ENCODE peak calls at places on chromosome 1, in ten cellular contexts. Q is neural progenitor cell, W is activated B cell treated with CpG ODN at 0.5 μM for 24 hours, Y is right lobe of liver, V is upper lobe of right lung, J is fibroblast of mammary gland, H is NB4, X is A549, N is HepG2, B is lower lobe of right lung. T is an unnamed sample.

GRCh38 chr1:228379165-228379460 is 27.5 kb downstream of the TRIM11 start:
- DNase-seq in B (peak; percentile 62), W (no peak), X (no peak), N (no peak), V (peak; percentile 73), J (peak; percentile 17), Q (peak; percentile 60), H (no peak), Y (peak; percentile 27), T (no peak)

GRCh38 chr1:84621553-84621952 is 47.3 kb upstream of the CTBS start:
- DNase-seq in X (no peak), B (no peak), N (no peak), W (no peak), V (no peak), Q (no peak), Y (no peak), H (no peak), J (no peak), T (no peak)

GRCh38 chr1:116760996-116761665 is 6.9 kb downstream of the CD2 start:
- DNase-seq in Y (no peak), B (no peak), H (no peak), X (no peak), V (no peak), W (no peak), Q (no peak), N (no peak), J (no peak), T (no peak)

GRCh38 chr1:244836135-244836521 is 670 bp downstream of the COX20 start:
- DNase-seq in Y (no peak), V (no peak), N (peak; percentile 13), B (no peak), J (peak; percentile 47), W (no peak), X (peak; percentile 52), H (peak; percentile 50), Q (peak; percentile 27), T (no peak)

GRCh38 chr1:64033667-64034215 is 169.7 kb upstream of the UBE2U start:
- DNase-seq in V (no peak), Q (no peak), B (no peak), X (no peak), Y (no peak), J (peak; percentile 82), N (no peak), H (no peak), W (no peak), T (no peak)

GRCh38 chr1:214422137-214422671 is 129.2 kb downstream of the PTPN14 start:
- DNase-seq in J (peak; percentile 86), N (no peak), Q (no peak), X (no peak), V (no peak), B (no peak), W (no peak), Y (no peak), H (no peak), T (no peak)

GRCh38 chr1:157377216-157377821 is 175.0 kb downstream of the FCRL5 start:
- DNase-seq in J (peak; percentile 33), B (no peak), N (peak; percentile 29), Q (peak; percentile 72), V (no peak), Y (no peak), H (peak; percentile 53), W (no peak), X (no peak), T (no peak)

GRCh38 chr1:94660994-94661393 is 119.4 kb upstream of the F3 start:
- DNase-seq in Y (no peak), V (no peak), X (no peak), Q (peak; percentile 90), B (no peak), H (no peak), J (no peak), N (no peak), W (no peak), T (no peak)

GRCh38 chr1:204692320-204692851 is 6.8 kb upstream of the LRRN2 start:
- DNase-seq in V (no peak), H (no peak), X (no peak), N (no peak), W (no peak), Q (no peak), B (no peak), J (no peak), Y (no peak), T (no peak)

GRCh38 chr1:90339822-90340221 is 344.9 kb downstream of the ZNF326 start:
- DNase-seq in W (no peak), Q (no peak), N (no peak), V (no peak), B (no peak), X (no peak), H (no peak), Y (no peak), J (no peak), T (no peak)

GRCh38 chr1:70628973-70629372 is 217.9 kb downstream of the CTH start:
- DNase-seq in V (no peak), H (no peak), Y (no peak), W (no peak), B (no peak), N (no peak), X (no peak), J (no peak), Q (no peak), T (no peak)

GRCh38 chr1:51898090-51898734 is 19.7 kb upstream of the NRDC start:
- DNase-seq in Y (no peak), J (peak; percentile 93), H (no peak), W (no peak), N (no peak), V (no peak), B (no peak), Q (no peak), X (peak; percentile 9), T (no peak)

GRCh38 chr1:44412591-44412990 is 7.5 kb downstream of the RNF220 start:
- DNase-seq in W (no peak), N (no peak), B (no peak), H (no peak), V (no peak), J (no peak), X (no peak), Q (no peak), Y (no peak), T (no peak)
- TF ChIP-seq CTCF in W (no peak), N (no peak), B (no peak), H (no peak), V (no peak), J (no peak), X (no peak), Q (no peak), Y (no peak), T (no peak)

DNA sequence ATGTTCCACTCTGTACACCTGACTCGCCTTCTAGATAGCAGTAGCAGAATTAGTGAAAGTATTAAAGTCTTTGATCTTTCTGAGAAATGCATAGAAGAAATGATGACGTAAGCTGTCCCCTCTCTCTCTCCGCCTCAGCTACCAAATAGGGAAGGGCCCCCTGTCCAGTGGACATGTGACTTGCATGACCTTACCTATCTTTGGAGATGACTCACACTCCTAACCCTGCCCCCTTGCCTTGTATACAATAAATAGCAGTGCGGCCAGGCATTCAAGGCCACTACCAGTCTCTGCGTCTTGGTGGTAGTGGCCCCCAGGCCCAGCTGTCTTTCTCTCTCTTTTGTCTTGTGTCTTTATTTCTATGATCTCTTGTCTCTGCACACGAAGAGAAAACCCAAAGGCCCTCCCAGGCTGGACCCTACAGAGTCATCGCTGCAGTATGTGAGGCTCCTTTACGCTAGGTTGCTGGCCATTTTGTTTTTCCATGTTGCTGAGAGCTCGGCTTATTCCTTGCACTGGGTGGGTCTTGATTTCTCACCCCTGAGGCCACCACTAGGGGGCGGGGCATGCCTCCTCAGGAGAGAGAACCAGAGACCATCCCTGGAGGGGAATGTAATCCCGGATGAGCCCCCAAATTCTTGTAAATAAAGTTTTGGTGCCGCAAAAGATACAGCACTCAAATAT is 16.0 kb upstream of the ZBTB8B start:
- DNase-seq in Q (peak; percentile 66), V (no peak), W (no peak), H (peak; percentile 53), X (peak; percentile 41), Y (peak; percentile 24), J (peak; percentile 25), N (peak; percentile 75), B (no peak), T (no peak)
- TF ChIP-seq CTCF in Q (peak; percentile 55), V (peak; percentile 16), W (no peak), H (peak; percentile 34), X (peak; percentile 39), Y (no peak), J (no peak), N (peak; percentile 74), B (no peak), T (no peak)

DNA sequence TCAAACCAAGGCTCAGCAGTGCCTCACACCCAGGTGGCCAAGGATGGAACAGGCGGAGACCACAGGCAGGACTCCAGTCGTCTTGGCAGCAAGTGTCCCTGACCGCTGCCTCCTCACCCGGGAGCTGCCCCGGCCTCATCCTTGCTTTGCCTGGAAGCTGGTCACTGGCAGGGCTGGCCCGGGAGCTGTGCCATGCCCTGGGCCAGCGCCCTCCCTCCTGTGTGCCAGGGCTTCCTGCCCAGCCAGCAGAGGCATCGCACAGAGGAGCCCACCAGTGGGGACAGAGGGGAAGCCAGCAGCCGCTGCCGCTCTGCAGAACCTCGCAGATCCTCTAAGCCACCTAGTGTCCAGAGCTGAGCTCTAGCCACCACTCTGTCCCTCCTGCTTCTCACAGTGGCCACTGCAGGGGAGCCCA is 7.8 kb downstream of the CASZ1 start:
- DNase-seq in X (peak; percentile 42), Y (peak; percentile 74), H (no peak), B (peak; percentile 53), N (peak; percentile 33), J (no peak), W (no peak), V (peak; percentile 73), Q (peak; percentile 73), T (no peak)
- TF ChIP-seq CTCF in X (peak; percentile 35), Y (peak; percentile 39), H (no peak), B (no peak), N (peak; percentile 68), J (no peak), W (no peak), V (peak; percentile 36), Q (peak; percentile 53), T (no peak)

GRCh38 chr1:17775796-17776195 is 20.7 kb downstream of the ACTL8 start:
- DNase-seq in Q (no peak), J (no peak), W (no peak), X (no peak), B (no peak), N (no peak), H (no peak), Y (no peak), V (no peak), T (no peak)

GRCh38 chr1:17772580-17773215 is 17.6 kb downstream of the ACTL8 start:
- DNase-seq in W (no peak), Y (no peak), X (no peak), B (no peak), H (no peak), V (no peak), N (no peak), J (no peak), Q (peak; percentile 42), T (no peak)

GRCh38 chr1:17776426-17776825 is 21.3 kb downstream of the ACTL8 start:
- DNase-seq in N (no peak), H (no peak), W (no peak), J (no peak), Q (no peak), X (no peak), V (no peak), B (no peak), Y (no peak), T (no peak)

GRCh38 chr1:17774452-17774851 is 19.3 kb downstream of the ACTL8 start:
- DNase-seq in V (no peak), H (no peak), Y (no peak), W (no peak), Q (no peak), N (no peak), X (no peak), B (no peak), J (no peak), T (no peak)

GRCh38 chr1:17773626-17774326 is 18.6 kb downstream of the ACTL8 start:
- DNase-seq in N (no peak), B (no peak), V (no peak), X (no peak), Q (peak; percentile 33), H (no peak), Y (no peak), J (no peak), W (no peak), T (no peak)
- TF ChIP-seq CTCF in N (no peak), B (no peak), V (no peak), X (no peak), Q (no peak), H (no peak), Y (no peak), J (no peak), W (no peak), T (no peak)